ENCODE peak calls at places on chromosomes 2 and 18, in six cellular contexts. F, K, O, R, E and I are unnamed samples.

GRCh38 chr2:222561817-222562424 is 94.0 kb downstream of the FARSB start:
- DNase-seq in O (peak), R (peak), F (peak), E (peak), K (no peak), I (no peak)

GRCh38 chr18:59272221-59272888 is 899 bp downstream of the RAX start:
- DNase-seq in O (no peak), R (peak), K (no peak), F (no peak), E (no peak), I (no peak)

GRCh38 chr2:101998556-101999121 is 6.9 kb downstream of the IL1R2 start:
- DNase-seq in K (no peak), F (no peak), E (no peak), R (no peak), O (no peak), I (no peak)

GRCh38 chr2:18584608-18584954 is 4.8 kb downstream of the NT5C1B start:
- DNase-seq in R (no peak), O (no peak), F (no peak), E (no peak), K (no peak), I (no peak)

GRCh38 chr2:96554293-96555145 is 18.0 kb downstream of the ARID5A start:
- DNase-seq in E (peak), R (peak), O (no peak), F (peak), K (peak), I (no peak)

GRCh38 chr2:197889041-197889440 is 84.6 kb downstream of the PLCL1 start:
- DNase-seq in O (peak), E (peak), K (peak), F (peak), R (peak), I (no peak)

GRCh38 chr2:100293341-100294161 is 28.8 kb downstream of the LONRF2 start:
- DNase-seq in K (no peak), R (no peak), F (no peak), O (no peak), E (no peak), I (no peak)

GRCh38 chr2:167215595-167215994 is 327.3 kb downstream of the XIRP2 start:
- DNase-seq in F (no peak), K (no peak), O (no peak), E (no peak), R (no peak), I (no peak)

GRCh38 chr2:75007819-75008218 is 49.4 kb downstream of the POLE4 start:
- DNase-seq in R (no peak), K (no peak), E (no peak), O (no peak), F (no peak), I (no peak)

GRCh38 chr2:74834806-74835755 is 1.2 kb downstream of the HK2 start:
- DNase-seq in R (peak), E (peak), O (no peak), K (no peak), F (peak), I (no peak)

GRCh38 chr18:76006151-76006550 is 488.9 kb downstream of the ZNF516 start:
- DNase-seq in O (no peak), E (no peak), K (no peak), R (no peak), F (no peak), I (no peak)

GRCh38 chr2:121124330-121124729 is 160.7 kb downstream of the TFCP2L1 start:
- DNase-seq in K (no peak), E (no peak), R (no peak), F (no peak), O (no peak), I (no peak)

GRCh38 chr2:12005886-12006681 is 259.7 kb downstream of the LPIN1 start:
- DNase-seq in E (peak), O (peak), K (peak), F (no peak), R (peak), I (no peak)